ENCODE peak calls at places on chromosomes 16 and 17, in five cellular contexts. One of them, this sample, is unnamed.

GRCh38 chr16:67104061-67104460 is 5.7 kb upstream of the PHAF1 start:
- DNase-seq in NCI-H460: peak
- DNase-seq in AG08396: no peak
- DNase-seq in hypothalamus: no peak
- DNase-seq in NCI-H2171: no peak
- DNase-seq in this sample: no peak

GRCh38 chr17:43366809-43367587 is 31.8 kb upstream of the ARL4D start:
- DNase-seq in hypothalamus: no peak
- DNase-seq in NCI-H460: no peak
- DNase-seq in AG08396: no peak
- DNase-seq in NCI-H2171: no peak
- DNase-seq in this sample: no peak

GRCh38 chr16:31243734-31244670 is 15.8 kb upstream of the ITGAM start:
- DNase-seq in hypothalamus: no peak
- DNase-seq in NCI-H2171: no peak
- DNase-seq in AG08396: no peak
- DNase-seq in NCI-H460: no peak
- DNase-seq in this sample: no peak

GRCh38 chr17:57523926-57524634 is 221.0 kb downstream of the CCDC182 start:
- DNase-seq in NCI-H460: peak
- DNase-seq in NCI-H2171: no peak
- DNase-seq in AG08396: peak
- DNase-seq in hypothalamus: no peak
- DNase-seq in this sample: no peak

GRCh38 chr17:65438173-65438572 is 123.3 kb downstream of the AXIN2 start:
- DNase-seq in NCI-H2171: no peak
- DNase-seq in hypothalamus: no peak
- DNase-seq in AG08396: no peak
- DNase-seq in NCI-H460: no peak
- DNase-seq in this sample: no peak

GRCh38 chr17:77297693-77298666 is 157.2 kb downstream of the SEC14L1 start:
- DNase-seq in NCI-H460: no peak
- DNase-seq in hypothalamus: no peak
- DNase-seq in NCI-H2171: no peak
- DNase-seq in AG08396: no peak
- DNase-seq in this sample: no peak

GRCh38 chr16:11619327-11619851 is 32.7 kb upstream of the LITAF start:
- DNase-seq in NCI-H2171: no peak
- DNase-seq in AG08396: no peak
- DNase-seq in hypothalamus: no peak
- DNase-seq in NCI-H460: no peak
- DNase-seq in this sample: no peak

GRCh38 chr17:29357821-29358232 is 32.3 kb upstream of the TAOK1 start:
- DNase-seq in hypothalamus: no peak
- DNase-seq in AG08396: no peak
- DNase-seq in NCI-H2171: no peak
- DNase-seq in NCI-H460: peak
- DNase-seq in this sample: no peak

GRCh38 chr17:2792541-2793169 is 3.6 kb upstream of the RAP1GAP2 start:
- DNase-seq in NCI-H460: no peak
- DNase-seq in hypothalamus: no peak
- DNase-seq in NCI-H2171: no peak
- DNase-seq in AG08396: no peak
- DNase-seq in this sample: no peak

GRCh38 chr16:87581867-87582220 is 20.5 kb upstream of the JPH3 start:
- DNase-seq in NCI-H460: peak
- DNase-seq in hypothalamus: no peak
- DNase-seq in NCI-H2171: no peak
- DNase-seq in AG08396: peak
- DNase-seq in this sample: peak

GRCh38 chr16:20735504-20735903 is 6.1 kb downstream of the THUMPD1 start:
- DNase-seq in hypothalamus: no peak
- DNase-seq in NCI-H2171: no peak
- DNase-seq in AG08396: no peak
- DNase-seq in NCI-H460: no peak
- DNase-seq in this sample: no peak

GRCh38 chr17:49223168-49223516 is 7.4 kb downstream of the PHOSPHO1 start:
- DNase-seq in NCI-H460: no peak
- DNase-seq in NCI-H2171: no peak
- DNase-seq in AG08396: no peak
- DNase-seq in hypothalamus: no peak
- DNase-seq in this sample: no peak

GRCh38 chr17:82972836-82973372 is 106.5 kb upstream of the METRNL start:
- DNase-seq in NCI-H2171: no peak
- DNase-seq in hypothalamus: no peak
- DNase-seq in AG08396: no peak
- DNase-seq in NCI-H460: no peak
- DNase-seq in this sample: no peak

GRCh38 chr17:8190506-8190905 is 526 bp upstream of the BORCS6 start:
- DNase-seq in AG08396: no peak
- DNase-seq in NCI-H460: no peak
- DNase-seq in NCI-H2171: no peak
- DNase-seq in hypothalamus: no peak
- DNase-seq in this sample: no peak

GRCh38 chr16:20315764-20316163 is 11.5 kb downstream of the GP2 start:
- DNase-seq in hypothalamus: no peak
- DNase-seq in NCI-H2171: no peak
- DNase-seq in NCI-H460: no peak
- DNase-seq in AG08396: no peak
- DNase-seq in this sample: no peak

GRCh38 chr17:79396696-79397095 is 214.2 kb downstream of the RBFOX3 start:
- DNase-seq in NCI-H2171: no peak
- DNase-seq in AG08396: no peak
- DNase-seq in hypothalamus: no peak
- DNase-seq in NCI-H460: no peak
- DNase-seq in this sample: no peak

GRCh38 chr16:50227665-50228064 is 38.7 kb upstream of the ADCY7 start:
- DNase-seq in AG08396: no peak
- DNase-seq in NCI-H460: no peak
- DNase-seq in hypothalamus: no peak
- DNase-seq in NCI-H2171: no peak
- DNase-seq in this sample: no peak